ENCODE peak calls at places on chromosomes 7 and 10, in ten cellular contexts. M, O, J, F, X, P, U, H, S and N are unnamed samples. For H3K4me1, the result is how much of the 10 kb centered on the place peaks cover.

GRCh38 chr7:151838861-151839381 is 38.0 kb downstream of the PRKAG2 start:
- DNase-seq in M (peak), O (no peak), J (no peak), F (no peak), X (no peak), P (no peak), U (peak), H (no peak), S (no peak), N (peak)

GRCh38 chr7:100583132-100584045 is 2.5 kb downstream of the LRCH4 start:
- DNase-seq in M (peak), O (no peak), J (peak), F (peak), X (peak), P (peak), U (peak), H (no peak), S (no peak), N (peak)

GRCh38 chr10:49651039-49651835 is 28.2 kb upstream of the C10orf53 start:
- DNase-seq in M (no peak), O (peak), J (no peak), F (no peak), X (no peak), P (no peak), U (no peak), H (no peak), S (no peak), N (no peak)

GRCh38 chr7:144857463-144857862 is 21.6 kb upstream of the TPK1 start:
- DNase-seq in M (no peak), O (no peak), J (no peak), F (no peak), X (no peak), P (no peak), U (no peak), H (no peak), S (no peak), N (no peak)

GRCh38 chr10:65273063-65273462 is 1652.8 kb upstream of the LRRTM3 start:
- DNase-seq in M (no peak), O (no peak), J (no peak), F (no peak), X (no peak), P (no peak), U (no peak), H (no peak), S (no peak), N (no peak)

GRCh38 chr10:100330128-100330527 is at the start of gene PKD2L1:
- DNase-seq in M (no peak), O (no peak), J (no peak), F (no peak), X (no peak), P (no peak), U (no peak), H (no peak), S (no peak), N (no peak)

GRCh38 chr10:124220547-124220946 is 127.1 kb upstream of the CHST15 start:
- DNase-seq in M (no peak), O (peak), J (no peak), F (no peak), X (no peak), P (no peak), U (no peak), H (no peak), S (no peak), N (no peak)

GRCh38 chr7:74612015-74612829 is 45.3 kb upstream of the GTF2I start:
- DNase-seq in M (no peak), O (peak), J (no peak), F (peak), X (no peak), P (no peak), U (no peak), H (no peak), S (peak), N (no peak)

GRCh38 chr10:88080213-88080612 is 216.8 kb downstream of the PTEN start:
- DNase-seq in M (no peak), O (no peak), J (peak), F (no peak), X (no peak), P (no peak), U (no peak), H (no peak), S (no peak), N (no peak)

GRCh38 chr10:78570633-78571032 is 498.1 kb upstream of the ZMIZ1 start:
- DNase-seq in M (no peak), O (no peak), J (no peak), F (peak), X (no peak), P (no peak), U (no peak), H (no peak), S (no peak), N (no peak)

GRCh38 chr7:106890952-106891351 is 25.9 kb downstream of the PIK3CG start:
- DNase-seq in M (no peak), O (no peak), J (no peak), F (no peak), X (no peak), P (no peak), U (no peak), H (no peak), S (no peak), N (no peak)

GRCh38 chr10:16901102-16901501 is 83.9 kb upstream of the RSU1 start:
- DNase-seq in M (no peak), O (no peak), J (no peak), F (no peak), X (no peak), P (no peak), U (no peak), H (no peak), S (no peak), N (no peak)

GRCh38 chr10:5540080-5540479 is 15.3 kb downstream of the CALML3 start:
- DNase-seq in M (no peak), O (peak), J (no peak), F (peak), X (no peak), P (no peak), U (peak), H (no peak), S (no peak), N (peak)

GRCh38 chr7:121544726-121545125 is 148.6 kb upstream of the FAM3C start:
- DNase-seq in M (no peak), O (no peak), J (peak), F (no peak), X (no peak), P (no peak), U (no peak), H (peak), S (no peak), N (no peak)

GRCh38 chr7:157302314-157302711 is 34.5 kb upstream of the DNAJB6 start:
- DNase-seq in M (peak), O (no peak), J (peak), F (peak), X (peak), P (peak), U (peak), H (no peak), S (no peak), N (peak)
- TF ChIP-seq POLR2A in M (no peak), O (no peak), J (no peak), F (no peak), X (no peak), P (no peak), U (peak), H (no peak), S (no peak), N (no peak)

DNA sequence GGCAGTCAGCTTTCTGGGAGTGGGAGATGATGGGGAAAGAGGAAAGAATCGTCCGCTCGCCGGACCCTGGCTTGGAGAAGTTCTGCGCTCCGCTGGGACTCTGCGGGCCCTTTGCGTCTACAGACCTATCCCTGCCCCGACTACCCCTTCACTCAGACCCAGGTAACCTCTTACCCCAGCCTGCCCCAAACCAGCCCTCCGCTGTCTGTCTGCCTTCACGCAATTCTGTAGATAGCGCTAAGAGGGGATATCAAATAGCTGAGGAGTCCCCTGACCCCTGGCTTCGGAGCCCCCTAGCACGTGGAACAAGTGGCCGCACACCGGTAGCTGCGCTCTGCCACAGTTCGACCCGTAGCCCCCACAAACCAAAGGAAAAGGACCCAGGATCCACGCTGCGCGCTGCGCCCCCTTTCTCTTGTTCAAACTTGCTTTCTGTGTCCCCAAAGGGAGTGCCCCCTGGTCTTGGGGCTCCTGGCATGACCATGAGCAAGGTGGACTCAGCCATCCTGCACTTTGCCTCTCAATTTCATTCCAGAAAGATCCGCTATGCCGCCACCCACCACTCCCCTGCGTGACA is 7.0 kb downstream of the HOXA4 start:
- DNase-seq in M (no peak), O (no peak), J (no peak), F (no peak), X (no peak), P (no peak), U (no peak), H (no peak), S (no peak), N (no peak)
- H3K4me1 ChIP-seq in M (under half), O (under half), J (under half), F (half or more), X (half or more), P (under half), U (half or more), H (under half), S (under half), N (under half)

DNA sequence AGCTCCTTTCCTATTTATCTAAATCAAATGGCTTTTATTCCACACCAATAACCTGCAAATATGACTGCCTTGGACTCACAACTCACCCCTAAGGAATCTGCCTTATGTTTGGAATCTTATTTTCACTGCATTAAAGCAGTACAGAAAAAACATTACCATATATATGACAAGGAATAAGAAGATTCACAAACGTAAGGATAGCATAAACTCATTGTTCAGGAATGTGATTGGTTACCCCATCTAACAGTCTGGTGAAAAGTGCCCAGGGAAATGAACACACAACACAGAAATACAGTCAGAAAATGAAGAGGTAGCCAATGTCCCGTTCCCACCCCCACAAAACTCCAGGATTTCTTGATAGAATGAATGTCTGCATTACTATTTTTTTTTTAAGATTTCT is 2.0 kb downstream of the PPP3CB start:
- DNase-seq in M (no peak), O (no peak), J (peak), F (no peak), X (no peak), P (no peak), U (no peak), H (no peak), S (no peak), N (no peak)
- H3K27ac ChIP-seq in M (no peak), O (no peak), J (peak), F (no peak), X (peak), P (no peak), U (peak), H (no peak), S (no peak), N (no peak)

DNA sequence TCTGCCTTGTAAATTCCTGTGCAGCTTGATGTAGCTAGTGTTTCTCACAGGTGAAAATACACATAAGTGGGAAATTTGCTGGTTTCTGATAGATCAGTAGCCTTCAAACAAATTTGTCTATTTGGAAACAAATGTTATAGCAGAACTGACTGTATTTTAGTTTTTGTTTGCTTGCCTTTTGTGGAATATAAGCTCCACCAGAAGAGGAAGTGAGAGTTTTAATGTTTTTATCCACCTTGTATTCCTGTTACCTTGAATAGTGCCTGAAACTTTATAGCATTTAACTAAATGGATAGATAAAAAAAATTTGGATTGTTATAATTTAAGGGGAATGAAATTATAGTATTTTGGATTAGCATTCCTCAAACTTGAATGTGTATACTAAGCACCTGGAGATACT is 9.8 kb downstream of the WAC start:
- DNase-seq in M (no peak), O (no peak), J (no peak), F (no peak), X (no peak), P (no peak), U (no peak), H (no peak), S (no peak), N (no peak)
- TF ChIP-seq POLR2A in M (no peak), O (no peak), J (no peak), F (no peak), X (no peak), P (no peak), U (no peak), H (no peak), S (peak), N (no peak)